ENCODE peak calls at places on chromosomes 4 and X, in four cellular contexts. C, S, U and R are unnamed samples.

GRCh38 chr4:98150092-98150761 is 7.0 kb upstream of the STPG2 start:
- DNase-seq in C (no peak), S (no peak), U (no peak), R (no peak)

GRCh38 chrX:4225086-4225485 is 511.6 kb upstream of the PRKX start:
- DNase-seq in S (no peak), U (no peak), C (no peak), R (no peak)

GRCh38 chr4:40515398-40516293 is 114.0 kb downstream of the RBM47 start:
- DNase-seq in S (peak), C (peak), U (no peak), R (no peak)

GRCh38 chr4:72909461-72909860 is 160.1 kb downstream of the COX18 start:
- DNase-seq in S (no peak), U (no peak), C (no peak), R (peak)

GRCh38 chr4:167117273-167117672 is 117.0 kb downstream of the SPOCK3 start:
- DNase-seq in U (no peak), S (no peak), C (no peak), R (no peak)

GRCh38 chr4:175306436-175306835 is 388.3 kb downstream of the ADAM29 start:
- DNase-seq in S (no peak), U (no peak), C (no peak), R (no peak)

GRCh38 chr4:22708961-22709360 is 16.2 kb downstream of the GBA3 start:
- DNase-seq in U (no peak), S (no peak), C (no peak), R (no peak)

GRCh38 chr4:89949782-89950387 is 55.2 kb downstream of the MMRN1 start:
- DNase-seq in C (no peak), S (no peak), U (no peak), R (no peak)

GRCh38 chr4:37646237-37646636 is 39.9 kb downstream of the RELL1 start:
- DNase-seq in C (no peak), S (no peak), U (no peak), R (no peak)

GRCh38 chr4:635851-636627 is 10.7 kb downstream of the PDE6B start:
- DNase-seq in S (no peak), C (no peak), U (no peak), R (no peak)

GRCh38 chr4:174283507-174284180 is at the start of the genes CEP44 and FBXO8:
- DNase-seq in U (peak), S (peak), C (peak), R (peak)
- TF ChIP-seq POLR2A in U (no peak), S (peak), C (peak), R (no peak)

GRCh38 chrX:19655032-19655431 is 139.7 kb upstream of the MAP3K15 start:
- DNase-seq in C (no peak), U (no peak), S (no peak), R (no peak)

GRCh38 chrX:19658030-19658429 is 142.7 kb upstream of the MAP3K15 start:
- DNase-seq in C (no peak), U (no peak), S (no peak), R (no peak)

GRCh38 chrX:19661977-19662376 is 146.7 kb upstream of the MAP3K15 start:
- DNase-seq in C (no peak), U (no peak), S (no peak), R (no peak)

GRCh38 chrX:19659929-19660328 is 144.6 kb upstream of the MAP3K15 start:
- DNase-seq in U (no peak), S (no peak), C (no peak), R (no peak)

GRCh38 chrX:19660604-19661003 is 145.3 kb upstream of the MAP3K15 start:
- DNase-seq in C (no peak), S (no peak), U (no peak), R (no peak)
- TF ChIP-seq POLR2A in C (no peak), S (no peak), U (no peak), R (no peak)

DNA sequence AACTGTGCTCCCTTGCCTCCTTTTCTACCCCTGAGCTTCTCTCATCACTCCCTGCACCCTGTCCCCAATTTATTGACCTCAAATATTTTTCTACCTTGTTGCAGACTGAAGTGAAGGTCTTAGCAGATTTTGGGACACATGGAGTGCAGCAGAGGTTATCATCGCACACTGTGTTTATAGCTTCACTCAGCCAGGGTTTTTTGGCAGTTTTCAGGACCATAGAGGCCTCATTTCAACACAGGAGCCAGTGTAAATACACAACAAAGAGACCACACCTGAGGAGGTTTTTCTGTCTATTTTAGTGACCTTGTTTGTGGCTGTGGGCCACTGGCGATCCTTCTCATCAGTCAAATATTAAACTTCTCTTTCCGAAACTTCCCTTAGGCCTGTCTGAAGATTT is 457.1 kb downstream of the SPRY1 start:
- DNase-seq in C (no peak), U (no peak), S (no peak), R (no peak)
- TF ChIP-seq POLR2A in C (no peak), U (no peak), S (no peak), R (no peak)

GRCh38 chrX:75301060-75301459 is 27.2 kb downstream of the UPRT start:
- DNase-seq in U (no peak), C (no peak), S (no peak), R (no peak)
- TF ChIP-seq POLR2A in U (no peak), C (no peak), S (no peak), R (no peak)

GRCh38 chr4:170022211-170022610 is 4.0 kb downstream of the MFAP3L start:
- DNase-seq in C (no peak), S (no peak), U (no peak), R (no peak)

GRCh38 chr4:170026253-170026991 is at the start of gene MFAP3L:
- DNase-seq in S (peak), U (peak), C (peak), R (peak)

GRCh38 chr4:170025523-170026252 is 507 bp downstream of the MFAP3L start:
- DNase-seq in U (peak), C (no peak), S (peak), R (peak)

GRCh38 chr4:170030121-170030520 is 3.9 kb upstream of the MFAP3L start:
- DNase-seq in U (no peak), S (no peak), C (no peak), R (no peak)

GRCh38 chr4:170027181-170027829 is 1.1 kb upstream of the MFAP3L start:
- DNase-seq in C (peak), S (peak), U (peak), R (peak)
- TF ChIP-seq POLR2A in C (no peak), S (no peak), U (no peak), R (no peak)

GRCh38 chr4:184810720-184811119 is 15.0 kb downstream of the ACSL1 start:
- DNase-seq in U (peak), C (no peak), S (no peak), R (no peak)
- TF ChIP-seq POLR2A in U (no peak), C (no peak), S (no peak), R (no peak)